ENCODE peak calls at places on chromosomes 1 and 21, in six cellular contexts. V is MM.1S, L is SK-N-SH, S is GM23338, B is GM23248, X is PC-3. I is an unnamed sample. For H3F3A and H3K9me2, the result is how much of the 10 kb centered on the place peaks cover.

GRCh38 chr1:58839871-58840835 is 56.3 kb upstream of the JUN start:
- DNase-seq in V (no peak), B (peak), S (no peak), L (no peak), X (no peak), I (no peak)

GRCh38 chr1:153789478-153790148 is 14.4 kb downstream of the SLC27A3 start:
- DNase-seq in X (no peak), L (no peak), B (peak), V (peak), S (peak), I (no peak)

GRCh38 chr21:45093064-45093532 is 18.7 kb downstream of the ADARB1 start:
- DNase-seq in B (no peak), S (no peak), L (no peak), V (no peak), X (no peak), I (no peak)

GRCh38 chr21:41065539-41065938 is 102.4 kb upstream of the BACE2 start:
- DNase-seq in B (peak), X (no peak), V (no peak), S (no peak), L (peak), I (no peak)

GRCh38 chr1:158014702-158015320 is 21.4 kb downstream of the KIRREL1 start:
- DNase-seq in X (no peak), B (no peak), L (no peak), V (no peak), S (peak), I (no peak)

GRCh38 chr1:178684111-178684510 is 40.9 kb upstream of the RALGPS2 start:
- DNase-seq in V (no peak), X (no peak), L (no peak), S (no peak), B (no peak), I (peak)

GRCh38 chr1:220529530-220529920 is 1.6 kb downstream of the MARK1 start:
- DNase-seq in X (no peak), V (no peak), B (no peak), S (no peak), L (no peak), I (no peak)

GRCh38 chr1:218475699-218476098 is 130.6 kb downstream of the TGFB2 start:
- DNase-seq in S (no peak), L (no peak), V (no peak), B (no peak), X (no peak), I (no peak)

GRCh38 chr1:93817819-93818569 is 61.0 kb downstream of the DNTTIP2 start:
- DNase-seq in S (no peak), L (no peak), B (no peak), X (peak), V (no peak), I (peak)

GRCh38 chr1:70667771-70668170 is 256.7 kb downstream of the CTH start:
- DNase-seq in X (no peak), V (no peak), B (peak), S (no peak), L (no peak), I (no peak)

GRCh38 chr1:209808059-209808494 is 2.1 kb upstream of the IRF6 start:
- DNase-seq in B (peak), L (peak), V (no peak), S (no peak), X (peak), I (peak)

GRCh38 chr21:34693192-34693810 is 24.5 kb downstream of the CLIC6 start:
- DNase-seq in X (peak), V (peak), S (peak), B (peak), L (peak), I (peak)

GRCh38 chr1:229624906-229625871 is 733 bp downstream of the TAF5L start:
- DNase-seq in X (peak), L (peak), B (peak), S (peak), V (peak), I (peak)

GRCh38 chr21:36980280-36981048 is 14.0 kb upstream of the HLCS start:
- DNase-seq in L (peak), B (peak), X (peak), S (peak), V (no peak), I (no peak)

GRCh38 chr1:29525941-29526340 is 289.6 kb downstream of the PTPRU start:
- DNase-seq in V (no peak), X (no peak), L (no peak), S (no peak), B (no peak), I (no peak)

GRCh38 chr1:180925471-180926051 is 12.9 kb downstream of the KIAA1614 start:
- DNase-seq in S (peak), B (no peak), V (no peak), L (no peak), X (no peak), I (no peak)

GRCh38 chr1:179229214-179230140 is at the start of gene ABL2:
- DNase-seq in S (peak), L (peak), X (peak), B (peak), V (peak), I (peak)

GRCh38 chr21:25515484-25516405 is 91.5 kb downstream of the MRPL39 start:
- DNase-seq in B (no peak), S (peak), V (no peak), X (peak), L (no peak), I (no peak)

GRCh38 chr1:68204965-68205630 is 27.2 kb downstream of the WLS start:
- DNase-seq in L (no peak), X (peak), V (no peak), S (no peak), B (no peak), I (no peak)

GRCh38 chr1:111768023-111768422 is 12.3 kb downstream of the DDX20 start:
- DNase-seq in V (no peak), X (no peak), B (no peak), S (no peak), L (no peak), I (no peak)

GRCh38 chr1:39230261-39231190 is 26.0 kb downstream of the MACF1 start:
- DNase-seq in L (no peak), S (peak), X (no peak), B (peak), V (no peak), I (no peak)

GRCh38 chr21:42308914-42309752 is 6.1 kb downstream of the TFF3 start:
- DNase-seq in V (peak), L (no peak), X (peak), B (no peak), S (no peak), I (no peak)

GRCh38 chr1:6198646-6199297 is 623 bp downstream of the RPL22 start:
- DNase-seq in S (no peak), B (peak), V (peak), X (no peak), L (no peak), I (no peak)

GRCh38 chr21:14942801-14943490 is 121.9 kb downstream of the NRIP1 start:
- DNase-seq in V (no peak), B (peak), L (no peak), X (no peak), S (no peak), I (no peak)

GRCh38 chr1:116491985-116492811 is 78.6 kb downstream of the CD58 start:
- DNase-seq in L (peak), X (peak), S (no peak), V (no peak), B (no peak), I (no peak)

GRCh38 chr1:20312310-20312709 is 21.6 kb downstream of the VWA5B1 start:
- DNase-seq in S (no peak), B (no peak), L (no peak), V (no peak), X (no peak), I (no peak)

DNA sequence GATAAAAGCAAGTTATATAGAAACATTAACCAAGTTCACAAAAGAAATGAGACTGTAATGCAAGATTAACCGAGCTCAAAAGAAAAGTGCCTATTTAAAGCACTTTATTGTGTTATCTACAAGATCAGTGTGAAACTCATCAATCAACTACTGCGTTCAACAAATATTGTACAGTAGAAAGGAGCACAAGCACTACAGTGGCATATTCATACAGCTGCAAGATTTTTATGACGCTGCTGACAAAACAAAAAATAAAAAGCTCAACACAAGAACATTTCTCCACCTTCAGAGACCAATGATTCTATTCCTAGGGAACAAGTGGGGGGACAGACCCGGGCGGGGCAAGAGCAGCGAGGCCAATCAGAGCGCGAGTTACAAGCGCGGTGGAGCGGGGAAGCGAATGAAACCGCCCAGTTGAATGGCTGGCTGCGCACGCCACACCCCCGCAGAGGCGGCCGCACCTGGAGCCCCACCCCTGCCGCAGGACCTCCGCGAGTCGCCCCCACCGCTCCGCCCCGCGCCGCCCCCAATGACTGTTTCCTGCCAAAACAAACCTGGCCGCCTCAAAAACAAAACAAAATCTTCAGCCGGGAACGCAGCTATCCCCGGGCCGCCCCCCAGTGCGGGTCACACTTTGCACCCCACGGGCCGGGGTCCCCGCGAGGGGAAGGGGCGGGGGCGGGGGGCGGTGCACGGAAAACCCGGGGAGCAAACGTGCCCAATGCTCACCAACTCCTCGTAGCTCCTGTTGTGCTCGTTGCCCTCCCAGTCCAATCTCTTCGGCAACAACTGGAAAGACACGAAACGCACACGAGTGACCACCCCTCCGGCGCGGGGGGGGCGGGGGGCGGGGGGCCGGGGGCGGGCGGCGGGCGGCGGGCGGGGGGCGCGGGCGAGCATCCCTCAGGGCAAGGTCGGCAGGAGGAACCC is 1.1 kb downstream of the BRWD1 start:
- DNase-seq in L (peak), B (peak), X (peak), V (peak), S (peak), I (peak)
- H3F3A ChIP-seq in L (under half), B (under half), X (under half), V (under half), S (under half), I (under half)

DNA sequence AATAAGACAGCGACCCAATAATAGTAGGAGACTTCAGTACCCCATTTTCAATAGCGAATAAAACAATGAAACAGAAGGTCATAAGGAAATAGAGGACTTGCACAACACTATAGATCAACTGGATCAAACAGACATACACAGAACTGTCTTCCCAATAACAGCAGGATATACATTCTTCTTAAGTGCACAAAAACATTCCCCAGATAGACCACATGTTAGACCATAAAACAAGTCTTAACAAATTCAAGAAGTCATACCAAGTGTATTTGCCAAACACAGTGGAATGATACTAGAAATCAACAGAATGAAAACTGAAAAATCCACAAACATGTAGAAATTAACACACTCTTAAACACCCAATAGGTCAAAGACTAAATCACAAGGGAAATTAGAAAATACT is 78.0 kb downstream of the LBR start:
- DNase-seq in S (no peak), L (no peak), V (no peak), B (no peak), X (no peak), I (no peak)
- H3K9me2 ChIP-seq in S (under half), L (under half), V (under half), B (under half), X (under half), I (under half)

GRCh38 chr1:60936052-60936619 is 146.2 kb upstream of the NFIA start:
- DNase-seq in S (no peak), V (no peak), B (no peak), X (no peak), L (no peak), I (no peak)
- H3F3A ChIP-seq in S (under half), V (under half), B (under half), X (under half), L (under half), I (under half)

GRCh38 chr1:166692354-166692753 is 146.9 kb upstream of the POGK start:
- DNase-seq in V (no peak), S (no peak), B (no peak), L (no peak), X (no peak), I (no peak)

GRCh38 chr1:166693673-166694297 is 145.5 kb upstream of the POGK start:
- DNase-seq in L (no peak), X (no peak), S (no peak), B (no peak), V (no peak), I (no peak)

GRCh38 chr1:166691476-166691875 is 147.8 kb upstream of the POGK start:
- DNase-seq in S (no peak), V (no peak), B (no peak), L (no peak), X (no peak), I (no peak)

GRCh38 chr1:166695115-166695514 is 144.2 kb upstream of the POGK start:
- DNase-seq in B (no peak), V (no peak), L (no peak), S (no peak), X (no peak), I (no peak)

GRCh38 chr1:166693158-166693557 is 146.1 kb upstream of the POGK start:
- DNase-seq in X (no peak), S (no peak), B (no peak), L (no peak), V (no peak), I (no peak)
- H3K9me2 ChIP-seq in X (under half), S (under half), B (under half), L (under half), V (under half), I (under half)

GRCh38 chr1:225508538-225509375 is 80.9 kb upstream of the LBR start:
- DNase-seq in S (peak), X (peak), V (no peak), L (no peak), B (peak), I (peak)
- H3F3A ChIP-seq in S (under half), X (under half), V (under half), L (under half), B (under half), I (half or more)

GRCh38 chr1:242774256-242774655 is 249.8 kb upstream of the PLD5 start:
- DNase-seq in X (no peak), L (no peak), V (no peak), S (no peak), B (no peak), I (no peak)
- H3K9me2 ChIP-seq in X (under half), L (under half), V (under half), S (under half), B (under half), I (under half)

GRCh38 chr1:27889506-27889905 is 17.2 kb downstream of the THEMIS2 start:
- DNase-seq in V (no peak), B (no peak), X (no peak), L (no peak), S (no peak), I (no peak)
- H3F3A ChIP-seq in V (under half), B (under half), X (under half), L (under half), S (under half), I (under half)

GRCh38 chr1:91137173-91137852 is 115.5 kb upstream of the ZNF644 start:
- DNase-seq in X (no peak), V (no peak), L (no peak), B (no peak), S (no peak), I (no peak)
- H3K9me2 ChIP-seq in X (under half), V (under half), L (under half), B (under half), S (under half), I (under half)

I was measured in PC-9.